ENCODE peak calls at places on chromosomes 1 and 21, in six cellular contexts. A is pancreas, O is BJ, G is GM12878, S is cardiac fibroblast, J is WTC11. U is an unnamed sample.

GRCh38 chr21:33971492-33972013 is 55.9 kb upstream of the ATP5PO start:
- DNase-seq in A (no peak), O (peak; percentile 66), G (no peak), S (no peak), J (no peak), U (no peak)

GRCh38 chr1:171984262-171984661 is 143.0 kb downstream of the DNM3 start:
- DNase-seq in A (peak; percentile 30), O (no peak), G (no peak), S (peak; percentile 16), J (no peak), U (no peak)

GRCh38 chr1:100188617-100189016 is 10.6 kb upstream of the LRRC39 start:
- DNase-seq in A (no peak), O (peak; percentile 43), G (peak; percentile 31), S (peak; percentile 87), J (no peak), U (no peak)

GRCh38 chr1:209560529-209560928 is 23.0 kb upstream of the CAMK1G start:
- DNase-seq in A (no peak), O (no peak), G (no peak), S (no peak), J (no peak), U (no peak)

GRCh38 chr1:76374111-76374510 is 299.6 kb downstream of the ST6GALNAC3 start:
- DNase-seq in A (no peak), O (no peak), G (no peak), S (no peak), J (no peak), U (no peak)

GRCh38 chr1:938088-938683 is 14.5 kb downstream of the SAMD11 start:
- DNase-seq in A (peak; percentile 66), O (no peak), G (no peak), S (no peak), J (no peak), U (no peak)

GRCh38 chr1:169312084-169312954 is 55.3 kb downstream of the NME7 start:
- DNase-seq in A (no peak), O (peak; percentile 83), G (peak; percentile 9), S (peak; percentile 77), J (no peak), U (no peak)

GRCh38 chr1:117320515-117320914 is 46.7 kb upstream of the MAN1A2 start:
- DNase-seq in A (no peak), O (no peak), G (no peak), S (no peak), J (no peak), U (no peak)

GRCh38 chr1:184520343-184520742 is 133.5 kb downstream of the C1orf21 start:
- DNase-seq in A (no peak), O (no peak), G (no peak), S (no peak), J (no peak), U (no peak)

GRCh38 chr1:236516929-236517704 is 6.7 kb upstream of the LGALS8 start:
- DNase-seq in A (no peak), O (peak; percentile 53), G (no peak), S (peak; percentile 79), J (no peak), U (no peak)

GRCh38 chr21:46096596-46096981 is 1.3 kb upstream of the COL6A2 start:
- DNase-seq in A (no peak), O (no peak), G (no peak), S (no peak), J (peak; percentile 10), U (peak; percentile 81)

GRCh38 chr1:196678510-196678884 is 26.7 kb downstream of the CFH start:
- DNase-seq in A (no peak), O (no peak), G (no peak), S (peak; percentile 68), J (no peak), U (no peak)

GRCh38 chr1:29525941-29526340 is 289.6 kb downstream of the PTPRU start:
- DNase-seq in A (no peak), O (no peak), G (no peak), S (no peak), J (no peak), U (peak; percentile 68)

GRCh38 chr21:42687796-42688195 is 34.4 kb downstream of the PDE9A start:
- DNase-seq in A (no peak), O (no peak), G (no peak), S (no peak), J (no peak), U (no peak)

GRCh38 chr1:12480748-12481362 is 137.2 kb downstream of the DHRS3 start:
- DNase-seq in A (no peak), O (peak; percentile 89), G (no peak), S (peak; percentile 81), J (no peak), U (no peak)

GRCh38 chr1:180040034-180040433 is 85.4 kb downstream of the CEP350 start:
- DNase-seq in A (no peak), O (peak; percentile 30), G (no peak), S (peak; percentile 53), J (no peak), U (no peak)

GRCh38 chr1:208179303-208179702 is 64.9 kb downstream of the PLXNA2 start:
- DNase-seq in A (no peak), O (no peak), G (no peak), S (peak; percentile 39), J (no peak), U (no peak)

GRCh38 chr1:95071539-95071938 is 1.2 kb downstream of the ALG14 start:
- DNase-seq in A (no peak), O (no peak), G (no peak), S (no peak), J (no peak), U (no peak)

GRCh38 chr1:234345237-234345636 is 28.0 kb upstream of the COA6 start:
- DNase-seq in A (no peak), O (no peak), G (no peak), S (no peak), J (no peak), U (no peak)

GRCh38 chr1:244053831-244054230 is 2.7 kb downstream of the ZBTB18 start:
- DNase-seq in A (no peak), O (no peak), G (no peak), S (no peak), J (no peak), U (no peak)

GRCh38 chr21:42187976-42188653 is 30.8 kb upstream of the ABCG1 start:
- DNase-seq in A (no peak), O (no peak), G (peak; percentile 92), S (peak; percentile 55), J (no peak), U (no peak)

GRCh38 chr21:41948901-41949300 is 4.9 kb downstream of the C2CD2 start:
- DNase-seq in A (no peak), O (no peak), G (no peak), S (no peak), J (no peak), U (no peak)

GRCh38 chr1:177007437-177008161 is 156.9 kb downstream of the ASTN1 start:
- DNase-seq in A (no peak), O (no peak), G (no peak), S (peak; percentile 47), J (no peak), U (no peak)

GRCh38 chr1:17531682-17532487 is 7.6 kb upstream of the ARHGEF10L start:
- DNase-seq in A (peak; percentile 82), O (no peak), G (no peak), S (peak; percentile 91), J (no peak), U (peak; percentile 88)

GRCh38 chr1:87495147-87495546 is 166.5 kb downstream of the LMO4 start:
- DNase-seq in A (no peak), O (no peak), G (no peak), S (no peak), J (no peak), U (no peak)

GRCh38 chr1:225816643-225817538 is 7.0 kb downstream of the EPHX1 start:
- DNase-seq in A (peak; percentile 60), O (no peak), G (no peak), S (peak; percentile 92), J (no peak), U (no peak)

GRCh38 chr1:162756523-162756922 is 34.0 kb upstream of the HSD17B7 start:
- DNase-seq in A (no peak), O (no peak), G (no peak), S (peak; percentile 12), J (no peak), U (no peak)

GRCh38 chr1:59072017-59072947 is 224.6 kb upstream of the FGGY start:
- DNase-seq in A (no peak), O (no peak), G (no peak), S (no peak), J (no peak), U (no peak)

GRCh38 chr1:30612666-30613065 is 110.7 kb downstream of the MATN1 start:
- DNase-seq in A (no peak), O (no peak), G (no peak), S (no peak), J (no peak), U (no peak)

GRCh38 chr1:35164893-35165292 is 28.1 kb downstream of the SFPQ start:
- DNase-seq in A (no peak), O (no peak), G (no peak), S (no peak), J (no peak), U (no peak)
- TF ChIP-seq CTCF in A (no peak), O (no peak), G (no peak), S (no peak), J (no peak), U (no peak)

GRCh38 chr1:223242971-223243370 is 99.9 kb upstream of the TLR5 start:
- DNase-seq in A (no peak), O (no peak), G (no peak), S (no peak), J (no peak), U (peak; percentile 64)

GRCh38 chr1:223243441-223244050 is 100.5 kb upstream of the TLR5 start:
- DNase-seq in A (no peak), O (no peak), G (no peak), S (no peak), J (no peak), U (peak; percentile 36)

GRCh38 chr1:223245983-223246382 is 102.9 kb upstream of the TLR5 start:
- DNase-seq in A (no peak), O (no peak), G (no peak), S (no peak), J (no peak), U (no peak)

GRCh38 chr1:223245411-223245810 is 102.4 kb upstream of the TLR5 start:
- DNase-seq in A (no peak), O (no peak), G (no peak), S (no peak), J (no peak), U (peak; percentile 26)

GRCh38 chr1:223244366-223245103 is 101.5 kb upstream of the TLR5 start:
- DNase-seq in A (no peak), O (no peak), G (peak; percentile 30), S (peak; percentile 14), J (no peak), U (no peak)
- TF ChIP-seq CTCF in A (no peak), O (peak; percentile 17), G (peak; percentile 84), S (no peak), J (no peak), U (no peak)

GRCh38 chr1:31715873-31716220 is 12.0 kb upstream of the COL16A1 start:
- DNase-seq in A (no peak), O (no peak), G (no peak), S (no peak), J (no peak), U (no peak)
- TF ChIP-seq CTCF in A (no peak), O (no peak), G (no peak), S (no peak), J (no peak), U (no peak)

GRCh38 chr21:19510653-19511052 is 1107.1 kb upstream of the TMPRSS15 start:
- DNase-seq in A (no peak), O (no peak), G (no peak), S (no peak), J (no peak), U (no peak)
- TF ChIP-seq CTCF in A (no peak), O (no peak), G (no peak), S (no peak), J (peak; percentile 16), U (no peak)

GRCh38 chr1:161307230-161307768 is 2.5 kb downstream of the MPZ start:
- DNase-seq in A (peak; percentile 26), O (no peak), G (no peak), S (peak; percentile 48), J (no peak), U (no peak)
- TF ChIP-seq CTCF in A (no peak), O (no peak), G (no peak), S (no peak), J (no peak), U (no peak)